ENCODE peak calls at places on chromosomes 7 and 10, in seven cellular contexts. One of them, this sample, is unnamed.

GRCh38 chr10:73908853-73909611 is 1.9 kb upstream of the PLAU start:
- DNase-seq in lower leg skin: peak
- DNase-seq in GM13976: peak
- DNase-seq in mesenteric fat pad: no peak
- DNase-seq in posterior cingulate gyrus: no peak
- DNase-seq in progenitor cell of endocrine pancreas: no peak
- DNase-seq in mesothelial cell of epicardium: no peak
- DNase-seq in this sample: no peak

GRCh38 chr7:22723171-22723601 is 3.8 kb upstream of the IL6 start:
- DNase-seq in lower leg skin: peak
- DNase-seq in GM13976: no peak
- DNase-seq in mesenteric fat pad: no peak
- DNase-seq in posterior cingulate gyrus: no peak
- DNase-seq in progenitor cell of endocrine pancreas: no peak
- DNase-seq in mesothelial cell of epicardium: no peak
- DNase-seq in this sample: no peak

GRCh38 chr10:100751211-100751933 is 6.0 kb downstream of the PAX2 start:
- DNase-seq in lower leg skin: no peak
- DNase-seq in GM13976: no peak
- DNase-seq in mesenteric fat pad: peak
- DNase-seq in posterior cingulate gyrus: no peak
- DNase-seq in progenitor cell of endocrine pancreas: no peak
- DNase-seq in mesothelial cell of epicardium: no peak
- DNase-seq in this sample: no peak

GRCh38 chr10:34670101-34670500 is 145.0 kb downstream of the PARD3 start:
- DNase-seq in lower leg skin: no peak
- DNase-seq in GM13976: no peak
- DNase-seq in mesenteric fat pad: no peak
- DNase-seq in posterior cingulate gyrus: no peak
- DNase-seq in progenitor cell of endocrine pancreas: no peak
- DNase-seq in mesothelial cell of epicardium: no peak
- DNase-seq in this sample: no peak

GRCh38 chr10:96306516-96306915 is 2.3 kb downstream of the DNTT start:
- DNase-seq in lower leg skin: peak
- DNase-seq in GM13976: no peak
- DNase-seq in mesenteric fat pad: no peak
- DNase-seq in posterior cingulate gyrus: peak
- DNase-seq in progenitor cell of endocrine pancreas: no peak
- DNase-seq in mesothelial cell of epicardium: no peak
- DNase-seq in this sample: no peak

GRCh38 chr10:88565072-88565471 is 18.0 kb downstream of the RNLS start:
- DNase-seq in lower leg skin: no peak
- DNase-seq in GM13976: peak
- DNase-seq in mesenteric fat pad: no peak
- DNase-seq in posterior cingulate gyrus: no peak
- DNase-seq in progenitor cell of endocrine pancreas: no peak
- DNase-seq in mesothelial cell of epicardium: no peak
- DNase-seq in this sample: no peak

GRCh38 chr10:86046845-86047460 is 319.6 kb downstream of the GRID1 start:
- DNase-seq in lower leg skin: no peak
- DNase-seq in GM13976: no peak
- DNase-seq in mesenteric fat pad: peak
- DNase-seq in posterior cingulate gyrus: no peak
- DNase-seq in progenitor cell of endocrine pancreas: no peak
- DNase-seq in mesothelial cell of epicardium: no peak
- DNase-seq in this sample: no peak

GRCh38 chr10:109820620-109821405 is 102.5 kb downstream of the XPNPEP1 start:
- DNase-seq in lower leg skin: no peak
- DNase-seq in GM13976: no peak
- DNase-seq in mesenteric fat pad: no peak
- DNase-seq in posterior cingulate gyrus: no peak
- DNase-seq in progenitor cell of endocrine pancreas: no peak
- DNase-seq in mesothelial cell of epicardium: no peak
- DNase-seq in this sample: no peak

GRCh38 chr7:130560972-130561371 is 69.1 kb downstream of the MEST start:
- DNase-seq in lower leg skin: no peak
- DNase-seq in GM13976: peak
- DNase-seq in mesenteric fat pad: no peak
- DNase-seq in posterior cingulate gyrus: no peak
- DNase-seq in progenitor cell of endocrine pancreas: no peak
- DNase-seq in mesothelial cell of epicardium: no peak
- DNase-seq in this sample: no peak

GRCh38 chr7:132138817-132139216 is 437.5 kb downstream of the PLXNA4 start:
- DNase-seq in lower leg skin: no peak
- DNase-seq in GM13976: no peak
- DNase-seq in mesenteric fat pad: no peak
- DNase-seq in posterior cingulate gyrus: no peak
- DNase-seq in progenitor cell of endocrine pancreas: no peak
- DNase-seq in mesothelial cell of epicardium: no peak
- DNase-seq in this sample: no peak

GRCh38 chr10:18221882-18222281 is 81.7 kb downstream of the CACNB2 start:
- DNase-seq in lower leg skin: no peak
- DNase-seq in GM13976: no peak
- DNase-seq in mesenteric fat pad: no peak
- DNase-seq in posterior cingulate gyrus: no peak
- DNase-seq in progenitor cell of endocrine pancreas: no peak
- DNase-seq in mesothelial cell of epicardium: no peak
- DNase-seq in this sample: no peak

GRCh38 chr7:24587853-24588252 is 14.6 kb downstream of the PALS2 start:
- DNase-seq in lower leg skin: no peak
- DNase-seq in GM13976: no peak
- DNase-seq in mesenteric fat pad: no peak
- DNase-seq in posterior cingulate gyrus: no peak
- DNase-seq in progenitor cell of endocrine pancreas: no peak
- DNase-seq in mesothelial cell of epicardium: no peak
- DNase-seq in this sample: peak

GRCh38 chr7:51350195-51350896 is 33.7 kb upstream of the COBL start:
- DNase-seq in lower leg skin: no peak
- DNase-seq in GM13976: no peak
- DNase-seq in mesenteric fat pad: no peak
- DNase-seq in posterior cingulate gyrus: no peak
- DNase-seq in progenitor cell of endocrine pancreas: no peak
- DNase-seq in mesothelial cell of epicardium: no peak
- DNase-seq in this sample: no peak

GRCh38 chr10:21042536-21042935 is 145.4 kb upstream of the NEBL start:
- DNase-seq in lower leg skin: no peak
- DNase-seq in GM13976: no peak
- DNase-seq in mesenteric fat pad: no peak
- DNase-seq in posterior cingulate gyrus: no peak
- DNase-seq in progenitor cell of endocrine pancreas: no peak
- DNase-seq in mesothelial cell of epicardium: no peak
- DNase-seq in this sample: no peak

GRCh38 chr7:152615052-152615741 is 60.7 kb downstream of the XRCC2 start:
- DNase-seq in lower leg skin: no peak
- DNase-seq in GM13976: no peak
- DNase-seq in mesenteric fat pad: no peak
- DNase-seq in posterior cingulate gyrus: peak
- DNase-seq in progenitor cell of endocrine pancreas: no peak
- DNase-seq in mesothelial cell of epicardium: no peak
- DNase-seq in this sample: no peak